ENCODE peak calls at places on chromosomes 6 and 20, in seven cellular contexts. A, S, T, H, Z, K and X are unnamed samples.

GRCh38 chr6:5325173-5325572 is 63.9 kb downstream of the FARS2 start:
- DNase-seq in Z (no peak), K (no peak), A (no peak), H (no peak), S (no peak), T (no peak), X (no peak)

GRCh38 chr20:48196006-48196405 is 410.7 kb upstream of the SULF2 start:
- DNase-seq in A (no peak), S (no peak), T (no peak), H (no peak), K (no peak), Z (no peak), X (no peak)

GRCh38 chr6:137861550-137862337 is 5.3 kb upstream of the TNFAIP3 start:
- DNase-seq in T (no peak), K (no peak), S (no peak), A (no peak), H (no peak), Z (no peak), X (no peak)

GRCh38 chr20:10249048-10249770 is 30.6 kb downstream of the SNAP25 start:
- DNase-seq in K (no peak), S (no peak), H (peak; percentile 47), Z (no peak), T (no peak), A (no peak), X (peak; percentile 3)

GRCh38 chr6:123745877-123746276 is 57.8 kb upstream of the NKAIN2 start:
- DNase-seq in K (no peak), H (no peak), S (no peak), T (no peak), Z (peak; percentile 23), A (no peak), X (no peak)

GRCh38 chr20:19495905-19496703 is 262.0 kb upstream of the RIN2 start:
- DNase-seq in T (no peak), A (no peak), Z (no peak), H (no peak), S (no peak), K (no peak), X (no peak)

GRCh38 chr6:31652925-31653724 is 664 bp upstream of the BAG6 start:
- DNase-seq in H (peak; percentile 98), A (peak; percentile 86), K (peak; percentile 39), Z (peak; percentile 78), T (peak; percentile 81), S (peak; percentile 91), X (no peak)

GRCh38 chr6:70375166-70375565 is 38.1 kb upstream of the FAM135A start:
- DNase-seq in T (no peak), Z (peak; percentile 69), H (no peak), S (no peak), A (no peak), K (no peak), X (no peak)

GRCh38 chr20:52129611-52130010 is 62.0 kb downstream of the ZFP64 start:
- DNase-seq in K (no peak), H (no peak), T (no peak), S (no peak), Z (no peak), A (no peak), X (no peak)

GRCh38 chr6:45724511-45724910 is 291.1 kb downstream of the CLIC5 start:
- DNase-seq in T (no peak), A (no peak), H (no peak), K (peak; percentile 53), Z (peak; percentile 69), S (no peak), X (no peak)

GRCh38 chr20:58640446-58640845 is 10.6 kb upstream of the STX16 start:
- DNase-seq in K (no peak), A (no peak), T (no peak), Z (no peak), S (no peak), H (no peak), X (no peak)